ENCODE peak calls at places on chromosomes 13 and 19, in four cellular contexts. Z is spleen, B is mesothelial cell of epicardium, S is body of pancreas. J is an unnamed sample.

GRCh38 chr13:48268019-48268418 is 35.0 kb downstream of the ITM2B start:
- DNase-seq in Z (no peak), B (no peak), S (no peak), J (no peak)

GRCh38 chr13:111051041-111051440 is 64.1 kb upstream of the ARHGEF7 start:
- DNase-seq in Z (no peak), B (no peak), S (no peak), J (no peak)

GRCh38 chr13:113741101-113741731 is 17.8 kb upstream of the TMEM255B start:
- DNase-seq in Z (peak), B (no peak), S (no peak), J (no peak)

GRCh38 chr13:112445411-112446271 is 69.5 kb downstream of the SPACA7 start:
- DNase-seq in Z (peak), B (no peak), S (no peak), J (no peak)

GRCh38 chr13:25232937-25233515 is 54.3 kb downstream of the MTMR6 start:
- DNase-seq in Z (no peak), B (no peak), S (no peak), J (no peak)

GRCh38 chr19:55640043-55640576 is 692 bp upstream of the ZNF580 start:
- DNase-seq in Z (peak), B (no peak), S (peak), J (peak)

GRCh38 chr13:24500977-24501376 is 11.6 kb downstream of the PARP4 start:
- DNase-seq in Z (no peak), B (no peak), S (no peak), J (no peak)

GRCh38 chr13:110304256-110304655 is 2.7 kb downstream of the COL4A1 start:
- DNase-seq in Z (no peak), B (no peak), S (no peak), J (no peak)

DNA sequence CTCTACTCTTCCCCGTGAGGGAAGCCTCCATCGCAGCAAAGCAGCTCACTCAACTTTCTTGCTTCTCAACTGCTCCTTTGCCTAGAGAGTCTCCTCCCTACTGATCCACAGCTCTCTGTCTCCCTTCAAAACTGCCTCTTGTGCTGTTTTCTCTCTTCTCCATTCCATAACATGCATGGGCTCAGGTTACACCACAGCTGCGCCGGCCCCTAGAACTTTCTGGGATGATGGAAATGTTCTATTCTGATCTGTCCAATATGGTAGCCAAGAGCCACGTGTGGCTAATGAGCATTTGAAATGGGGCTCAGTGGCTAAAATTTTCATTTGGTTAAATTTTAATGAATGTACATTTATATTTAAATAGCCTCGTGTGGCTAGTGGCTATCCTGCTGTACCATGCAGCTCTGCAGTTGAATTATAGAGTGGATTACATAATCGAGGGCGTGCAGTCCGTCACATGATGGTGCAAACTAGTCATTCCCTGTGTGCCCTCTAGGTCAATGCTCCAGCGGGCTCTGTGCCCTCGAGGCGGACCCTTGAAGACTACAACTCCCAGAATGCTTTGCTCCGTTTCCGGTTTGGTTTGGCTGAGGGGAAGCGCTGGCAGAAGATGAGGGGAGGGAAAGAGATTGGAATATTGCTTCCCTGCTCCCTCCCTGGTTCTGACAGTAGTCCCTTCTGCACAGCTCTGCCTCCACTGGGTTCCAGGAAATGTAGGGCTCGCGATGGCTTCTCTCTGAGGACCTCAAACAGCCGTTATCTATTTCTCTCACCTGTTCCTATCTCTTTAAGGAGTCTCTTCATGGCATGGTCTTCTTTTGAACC is 109.8 kb downstream of the CACNA1A start:
- DNase-seq in Z (no peak), B (no peak), S (peak), J (no peak)
- TF ChIP-seq CTCF in Z (no peak), B (no peak), S (no peak), J (peak)

GRCh38 chr19:13960863-13961784 is 8.8 kb downstream of the DCAF15 start:
- DNase-seq in Z (no peak), B (no peak), S (no peak), J (no peak)

GRCh38 chr19:13961826-13962737 is 9.8 kb downstream of the DCAF15 start:
- DNase-seq in Z (no peak), B (no peak), S (no peak), J (no peak)

GRCh38 chr19:13959141-13959961 is 7.0 kb downstream of the DCAF15 start:
- DNase-seq in Z (no peak), B (no peak), S (no peak), J (no peak)

GRCh38 chr19:13958043-13958442 is 5.7 kb downstream of the DCAF15 start:
- DNase-seq in Z (no peak), B (no peak), S (no peak), J (no peak)

DNA sequence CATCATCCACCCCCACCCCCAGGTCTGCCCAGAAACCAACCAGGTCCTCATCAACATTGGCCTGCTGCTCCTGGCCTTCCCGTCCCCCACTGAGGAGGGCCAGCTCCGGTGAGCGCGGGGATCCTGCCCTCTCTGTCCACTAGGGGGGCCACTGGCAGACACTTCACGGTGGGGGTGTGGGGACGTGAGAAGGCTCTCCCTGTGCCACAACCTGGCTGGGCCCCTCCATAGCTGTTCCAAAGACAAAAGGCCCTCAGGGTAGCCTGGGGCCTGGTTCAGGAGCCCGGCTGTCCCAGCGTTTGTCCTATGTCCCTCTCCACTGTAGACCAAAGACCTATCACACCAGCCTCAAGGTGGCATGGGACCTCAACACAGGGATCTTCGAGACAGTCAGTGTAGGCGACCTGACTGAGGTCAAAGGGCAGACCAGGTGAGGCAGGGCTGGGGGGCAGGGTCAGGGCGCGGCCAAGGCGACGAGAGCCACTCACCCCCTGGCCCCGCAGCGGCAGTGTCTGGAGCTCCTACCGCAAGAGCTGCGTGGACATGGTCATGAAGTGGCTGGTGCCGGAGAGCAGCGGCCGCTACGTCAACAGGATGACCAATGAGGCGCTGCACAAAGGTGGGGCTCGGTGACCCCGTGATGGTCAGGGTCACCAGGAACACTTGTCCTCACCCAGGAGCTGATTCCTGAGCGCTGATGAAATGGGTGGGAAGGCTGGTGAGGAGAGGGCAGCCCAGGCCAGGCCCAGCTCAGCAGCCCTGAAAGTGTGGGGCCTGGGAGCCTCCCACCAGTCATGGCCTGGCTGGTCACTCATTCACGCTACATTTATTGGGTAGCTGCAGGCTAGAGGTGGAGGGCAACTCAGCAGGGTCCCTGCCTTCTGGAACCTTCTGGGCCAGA is 7.9 kb downstream of the DCAF15 start:
- DNase-seq in Z (no peak), B (no peak), S (no peak), J (no peak)
- TF ChIP-seq CTCF in Z (peak), B (peak), S (peak), J (peak)

DNA sequence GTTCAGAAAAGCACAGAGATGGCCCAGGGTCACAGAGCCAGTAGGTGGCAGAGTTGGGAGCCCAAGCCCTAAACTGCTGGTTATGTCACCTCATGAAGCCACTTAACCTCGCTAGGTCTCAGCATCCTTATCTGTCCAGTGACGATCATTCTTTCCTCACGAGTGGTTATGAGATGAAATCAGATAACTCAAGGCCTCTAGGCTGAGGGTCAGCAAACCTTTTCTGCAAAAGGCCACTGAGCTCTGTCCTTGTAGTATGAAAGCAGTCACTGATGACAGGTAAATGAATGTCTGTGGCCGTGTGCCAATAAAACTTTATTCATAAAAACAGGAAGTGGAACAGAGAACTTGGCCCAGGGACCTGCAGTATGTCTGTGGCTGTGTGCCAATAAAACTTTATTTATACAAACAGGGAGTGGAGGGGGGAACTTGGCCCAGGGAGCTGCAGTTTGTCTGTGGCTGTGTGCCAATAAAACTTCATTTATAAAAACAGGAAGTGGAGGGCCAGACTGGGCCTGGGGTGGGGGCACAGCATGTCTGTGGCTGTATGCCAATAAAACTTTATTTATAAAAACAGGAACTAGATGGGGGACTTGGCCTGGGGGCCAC is 71.2 kb downstream of the GNG7 start:
- DNase-seq in Z (peak), B (no peak), S (no peak), J (no peak)
- TF ChIP-seq CTCF in Z (no peak), B (no peak), S (no peak), J (no peak)

GRCh38 chr19:556611-557382 is 12.9 kb downstream of the GZMM start:
- DNase-seq in Z (no peak), B (no peak), S (no peak), J (no peak)
- TF ChIP-seq CTCF in Z (no peak), B (no peak), S (no peak), J (no peak)

GRCh38 chr19:31338069-31338767 is 11.0 kb downstream of the TSHZ3 start:
- DNase-seq in Z (no peak), B (peak), S (peak), J (no peak)
- TF ChIP-seq CTCF in Z (peak), B (peak), S (no peak), J (peak)

DNA sequence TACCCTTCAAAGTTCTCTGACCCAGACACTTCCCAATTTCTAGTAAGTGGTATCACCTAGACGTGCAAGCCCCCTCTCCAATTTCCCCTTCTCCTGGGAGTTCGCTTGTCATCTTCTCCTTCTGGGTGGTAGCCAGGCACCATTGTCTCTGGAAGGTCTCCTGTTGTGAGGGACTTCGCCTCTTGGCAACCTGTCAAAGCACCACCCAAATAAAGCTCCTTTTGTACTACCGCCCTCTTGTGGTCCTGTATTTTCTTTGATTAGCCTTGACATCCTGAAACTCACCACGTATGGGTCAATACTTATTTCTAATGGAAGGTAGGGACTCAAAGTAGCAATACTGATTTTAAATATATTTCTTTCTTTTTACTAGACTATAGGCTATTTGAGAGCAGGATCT is 8.2 kb downstream of the GPC5 start:
- DNase-seq in Z (no peak), B (no peak), S (peak), J (no peak)
- TF ChIP-seq CTCF in Z (no peak), B (no peak), S (peak), J (peak)

DNA sequence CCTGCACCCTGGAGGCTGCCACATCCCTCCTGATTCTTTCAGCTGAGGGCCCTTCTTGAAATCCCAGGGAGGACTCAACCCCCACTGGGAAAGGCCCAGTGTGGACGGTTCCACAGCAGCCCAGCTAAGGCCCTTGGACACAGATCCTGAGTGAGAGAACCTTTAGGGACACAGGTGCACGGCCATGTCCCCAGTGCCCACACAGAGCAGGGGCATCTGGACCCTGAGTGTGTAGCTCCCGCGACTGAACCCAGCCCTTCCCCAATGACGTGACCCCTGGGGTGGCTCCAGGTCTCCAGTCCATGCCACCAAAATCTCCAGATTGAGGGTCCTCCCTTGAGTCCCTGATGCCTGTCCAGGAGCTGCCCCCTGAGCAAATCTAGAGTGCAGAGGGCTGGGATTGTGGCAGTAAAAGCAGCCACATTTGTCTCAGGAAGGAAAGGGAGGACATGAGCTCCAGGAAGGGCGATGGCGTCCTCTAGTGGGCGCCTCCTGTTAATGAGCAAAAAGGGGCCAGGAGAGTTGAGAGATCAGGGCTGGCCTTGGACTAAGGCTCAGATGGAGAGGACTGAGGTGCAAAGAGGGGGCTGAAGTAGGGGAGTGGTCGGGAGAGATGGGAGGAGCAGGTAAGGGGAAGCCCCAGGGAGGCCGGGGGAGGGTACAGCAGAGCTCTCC is 6.9 kb upstream of the CEACAM5 start:
- DNase-seq in Z (peak), B (no peak), S (peak), J (peak)
- TF ChIP-seq CTCF in Z (no peak), B (no peak), S (peak), J (no peak)

GRCh38 chr19:35978832-35979365 is 16.1 kb upstream of the SDHAF1 start:
- DNase-seq in Z (no peak), B (no peak), S (no peak), J (no peak)

GRCh38 chr19:35973487-35973886 is 21.5 kb upstream of the SDHAF1 start:
- DNase-seq in Z (no peak), B (no peak), S (no peak), J (no peak)

GRCh38 chr19:35978271-35978670 is 16.7 kb upstream of the SDHAF1 start:
- DNase-seq in Z (no peak), B (no peak), S (no peak), J (no peak)

GRCh38 chr19:35975608-35976214 is 19.3 kb upstream of the SDHAF1 start:
- DNase-seq in Z (no peak), B (peak), S (no peak), J (no peak)

DNA sequence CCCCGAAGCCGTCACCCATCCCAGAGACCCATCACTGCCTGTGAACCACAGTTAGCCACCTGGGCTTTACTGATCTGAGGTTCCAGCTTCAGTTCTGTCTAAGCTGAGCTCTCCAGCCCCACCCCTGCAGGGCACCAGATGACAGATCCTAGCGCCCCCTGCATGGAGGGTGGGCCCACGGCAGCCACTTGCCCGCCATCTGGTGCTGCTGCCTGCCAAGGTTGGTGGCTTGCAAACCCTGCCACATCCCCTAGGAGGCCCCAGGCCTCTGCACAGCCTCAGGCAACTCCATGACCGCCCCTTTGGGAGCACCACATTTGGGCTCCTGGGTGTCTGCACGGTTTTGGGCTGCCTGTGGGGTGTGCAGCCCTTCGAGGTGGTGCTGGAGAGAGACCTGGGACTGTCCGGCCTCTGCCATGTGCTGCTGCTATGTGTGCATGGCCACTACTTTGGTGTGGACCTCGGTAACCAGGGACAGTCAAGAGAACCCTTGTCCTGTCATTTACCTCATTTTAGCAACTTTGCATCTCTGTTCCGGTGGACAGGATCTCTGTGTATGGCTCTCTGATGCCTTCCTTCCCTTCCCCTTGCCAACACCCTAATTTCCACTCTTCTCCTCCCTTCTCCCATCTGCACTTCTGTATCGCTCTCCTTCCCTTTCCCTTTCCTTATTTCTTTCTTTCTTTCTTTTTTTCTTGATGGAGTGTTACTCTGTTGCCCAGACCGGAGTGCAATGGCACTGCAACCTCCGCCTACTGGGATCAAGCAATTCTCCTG is 17.4 kb upstream of the SDHAF1 start:
- DNase-seq in Z (no peak), B (no peak), S (no peak), J (no peak)
- TF ChIP-seq CTCF in Z (no peak), B (no peak), S (no peak), J (peak)

J was measured in type B pancreatic cell.